ENCODE peak calls at places on chromosomes 1 and 21, in six cellular contexts. One of them, this sample, is unnamed.

GRCh38 chr1:93692983-93693591 is 11.4 kb upstream of the BCAR3 start:
- DNase-seq in activated CD4-positive, alpha-beta T cell treated with anti-CD3 and anti-CD28 coated beads, Interleukin-2, amount 50 U/mL, for 48 hours: peak
- DNase-seq in AG20443: peak
- DNase-seq in AG08395: peak
- DNase-seq in GM10248: peak
- DNase-seq in lower leg skin: peak
- DNase-seq in this sample: peak

GRCh38 chr1:151720974-151721787 is at the start of gene RIIAD1:
- DNase-seq in activated CD4-positive, alpha-beta T cell treated with anti-CD3 and anti-CD28 coated beads, Interleukin-2, amount 50 U/mL, for 48 hours: peak
- DNase-seq in AG20443: peak
- DNase-seq in AG08395: peak
- DNase-seq in GM10248: peak
- DNase-seq in lower leg skin: no peak
- DNase-seq in this sample: peak

GRCh38 chr1:1357871-1358432 is 403 bp downstream of the MXRA8 start:
- DNase-seq in activated CD4-positive, alpha-beta T cell treated with anti-CD3 and anti-CD28 coated beads, Interleukin-2, amount 50 U/mL, for 48 hours: no peak
- DNase-seq in AG20443: peak
- DNase-seq in AG08395: peak
- DNase-seq in GM10248: no peak
- DNase-seq in lower leg skin: no peak
- DNase-seq in this sample: peak

GRCh38 chr21:46218906-46219590 is 9.5 kb downstream of the LSS start:
- DNase-seq in activated CD4-positive, alpha-beta T cell treated with anti-CD3 and anti-CD28 coated beads, Interleukin-2, amount 50 U/mL, for 48 hours: no peak
- DNase-seq in AG20443: no peak
- DNase-seq in AG08395: no peak
- DNase-seq in GM10248: no peak
- DNase-seq in lower leg skin: no peak
- DNase-seq in this sample: no peak

GRCh38 chr1:59186656-59187055 is 110.2 kb upstream of the FGGY start:
- DNase-seq in activated CD4-positive, alpha-beta T cell treated with anti-CD3 and anti-CD28 coated beads, Interleukin-2, amount 50 U/mL, for 48 hours: no peak
- DNase-seq in AG20443: peak
- DNase-seq in AG08395: peak
- DNase-seq in GM10248: no peak
- DNase-seq in lower leg skin: peak
- DNase-seq in this sample: peak

GRCh38 chr1:10122926-10123325 is 87.4 kb upstream of the KIF1B start:
- DNase-seq in activated CD4-positive, alpha-beta T cell treated with anti-CD3 and anti-CD28 coated beads, Interleukin-2, amount 50 U/mL, for 48 hours: no peak
- DNase-seq in AG20443: peak
- DNase-seq in AG08395: peak
- DNase-seq in GM10248: no peak
- DNase-seq in lower leg skin: no peak
- DNase-seq in this sample: no peak

GRCh38 chr1:15083578-15083977 is 70.0 kb upstream of the TMEM51 start:
- DNase-seq in activated CD4-positive, alpha-beta T cell treated with anti-CD3 and anti-CD28 coated beads, Interleukin-2, amount 50 U/mL, for 48 hours: no peak
- DNase-seq in AG20443: peak
- DNase-seq in AG08395: no peak
- DNase-seq in GM10248: no peak
- DNase-seq in lower leg skin: peak
- DNase-seq in this sample: peak

GRCh38 chr1:87723193-87723592 is 394.5 kb downstream of the LMO4 start:
- DNase-seq in activated CD4-positive, alpha-beta T cell treated with anti-CD3 and anti-CD28 coated beads, Interleukin-2, amount 50 U/mL, for 48 hours: no peak
- DNase-seq in AG20443: no peak
- DNase-seq in AG08395: no peak
- DNase-seq in GM10248: no peak
- DNase-seq in lower leg skin: no peak
- DNase-seq in this sample: no peak

GRCh38 chr21:45590246-45590725 is 48.0 kb upstream of the SLC19A1 start:
- DNase-seq in activated CD4-positive, alpha-beta T cell treated with anti-CD3 and anti-CD28 coated beads, Interleukin-2, amount 50 U/mL, for 48 hours: peak
- DNase-seq in AG20443: peak
- DNase-seq in AG08395: peak
- DNase-seq in GM10248: peak
- DNase-seq in lower leg skin: no peak
- DNase-seq in this sample: no peak

GRCh38 chr21:37546299-37546908 is 179.8 kb downstream of the DYRK1A start:
- DNase-seq in activated CD4-positive, alpha-beta T cell treated with anti-CD3 and anti-CD28 coated beads, Interleukin-2, amount 50 U/mL, for 48 hours: no peak
- DNase-seq in AG20443: no peak
- DNase-seq in AG08395: no peak
- DNase-seq in GM10248: no peak
- DNase-seq in lower leg skin: no peak
- DNase-seq in this sample: no peak

GRCh38 chr1:245290836-245291235 is 136.1 kb downstream of the KIF26B start:
- DNase-seq in activated CD4-positive, alpha-beta T cell treated with anti-CD3 and anti-CD28 coated beads, Interleukin-2, amount 50 U/mL, for 48 hours: no peak
- DNase-seq in AG20443: peak
- DNase-seq in AG08395: no peak
- DNase-seq in GM10248: no peak
- DNase-seq in lower leg skin: no peak
- DNase-seq in this sample: no peak

GRCh38 chr1:58908539-58909161 is 124.8 kb upstream of the JUN start:
- DNase-seq in activated CD4-positive, alpha-beta T cell treated with anti-CD3 and anti-CD28 coated beads, Interleukin-2, amount 50 U/mL, for 48 hours: no peak
- DNase-seq in AG20443: peak
- DNase-seq in AG08395: peak
- DNase-seq in GM10248: no peak
- DNase-seq in lower leg skin: no peak
- DNase-seq in this sample: no peak

GRCh38 chr1:39090757-39091156 is 64.6 kb downstream of the NDUFS5 start:
- DNase-seq in activated CD4-positive, alpha-beta T cell treated with anti-CD3 and anti-CD28 coated beads, Interleukin-2, amount 50 U/mL, for 48 hours: no peak
- DNase-seq in AG20443: no peak
- DNase-seq in AG08395: no peak
- DNase-seq in GM10248: no peak
- DNase-seq in lower leg skin: no peak
- DNase-seq in this sample: no peak

GRCh38 chr21:15729674-15730483 is at the start of gene USP25:
- DNase-seq in activated CD4-positive, alpha-beta T cell treated with anti-CD3 and anti-CD28 coated beads, Interleukin-2, amount 50 U/mL, for 48 hours: peak
- DNase-seq in AG20443: peak
- DNase-seq in AG08395: peak
- DNase-seq in GM10248: peak
- DNase-seq in lower leg skin: peak
- DNase-seq in this sample: peak

GRCh38 chr1:2783069-2783434 is 18.4 kb downstream of the TTC34 start:
- DNase-seq in activated CD4-positive, alpha-beta T cell treated with anti-CD3 and anti-CD28 coated beads, Interleukin-2, amount 50 U/mL, for 48 hours: no peak
- DNase-seq in AG20443: no peak
- DNase-seq in AG08395: no peak
- DNase-seq in GM10248: no peak
- DNase-seq in lower leg skin: no peak
- DNase-seq in this sample: no peak

GRCh38 chr1:34918609-34919561 is 10.6 kb downstream of the DLGAP3 start:
- DNase-seq in activated CD4-positive, alpha-beta T cell treated with anti-CD3 and anti-CD28 coated beads, Interleukin-2, amount 50 U/mL, for 48 hours: no peak
- DNase-seq in AG20443: no peak
- DNase-seq in AG08395: no peak
- DNase-seq in GM10248: peak
- DNase-seq in lower leg skin: no peak
- DNase-seq in this sample: no peak

GRCh38 chr1:1946540-1946939 is 27.5 kb upstream of the TMEM52 start:
- DNase-seq in activated CD4-positive, alpha-beta T cell treated with anti-CD3 and anti-CD28 coated beads, Interleukin-2, amount 50 U/mL, for 48 hours: no peak
- DNase-seq in AG20443: peak
- DNase-seq in AG08395: peak
- DNase-seq in GM10248: no peak
- DNase-seq in lower leg skin: no peak
- DNase-seq in this sample: peak

GRCh38 chr1:167991546-167991945 is 54.7 kb upstream of the MPC2 start:
- DNase-seq in activated CD4-positive, alpha-beta T cell treated with anti-CD3 and anti-CD28 coated beads, Interleukin-2, amount 50 U/mL, for 48 hours: no peak
- DNase-seq in AG20443: no peak
- DNase-seq in AG08395: no peak
- DNase-seq in GM10248: no peak
- DNase-seq in lower leg skin: no peak
- DNase-seq in this sample: no peak

GRCh38 chr1:171213559-171214454 is 28.7 kb downstream of the FMO2 start:
- DNase-seq in activated CD4-positive, alpha-beta T cell treated with anti-CD3 and anti-CD28 coated beads, Interleukin-2, amount 50 U/mL, for 48 hours: no peak
- DNase-seq in AG20443: no peak
- DNase-seq in AG08395: no peak
- DNase-seq in GM10248: no peak
- DNase-seq in lower leg skin: no peak
- DNase-seq in this sample: no peak

GRCh38 chr1:183734600-183735036 is 70.3 kb upstream of the RGL1 start:
- DNase-seq in activated CD4-positive, alpha-beta T cell treated with anti-CD3 and anti-CD28 coated beads, Interleukin-2, amount 50 U/mL, for 48 hours: no peak
- DNase-seq in AG20443: peak
- DNase-seq in AG08395: no peak
- DNase-seq in GM10248: no peak
- DNase-seq in lower leg skin: peak
- DNase-seq in this sample: peak

GRCh38 chr21:46667735-46668380 is 32.4 kb downstream of the PRMT2 start:
- DNase-seq in activated CD4-positive, alpha-beta T cell treated with anti-CD3 and anti-CD28 coated beads, Interleukin-2, amount 50 U/mL, for 48 hours: peak
- DNase-seq in AG20443: peak
- DNase-seq in AG08395: peak
- DNase-seq in GM10248: peak
- DNase-seq in lower leg skin: no peak
- DNase-seq in this sample: peak

GRCh38 chr1:66562561-66562960 is 28.6 kb downstream of the SGIP1 start:
- DNase-seq in activated CD4-positive, alpha-beta T cell treated with anti-CD3 and anti-CD28 coated beads, Interleukin-2, amount 50 U/mL, for 48 hours: no peak
- DNase-seq in AG20443: no peak
- DNase-seq in AG08395: no peak
- DNase-seq in GM10248: no peak
- DNase-seq in lower leg skin: no peak
- DNase-seq in this sample: no peak

GRCh38 chr1:42845866-42846256 is 552 bp upstream of the ZNF691 start:
- DNase-seq in activated CD4-positive, alpha-beta T cell treated with anti-CD3 and anti-CD28 coated beads, Interleukin-2, amount 50 U/mL, for 48 hours: peak
- DNase-seq in AG20443: no peak
- DNase-seq in AG08395: no peak
- DNase-seq in GM10248: no peak
- DNase-seq in lower leg skin: no peak
- DNase-seq in this sample: no peak